ENCODE peak calls at places on chromosomes 7 and 10, in five cellular contexts. K, Y, U, L and A are unnamed samples.

GRCh38 chr10:82228701-82229100 is 353.7 kb downstream of the NRG3 start:
- DNase-seq in U (no peak), L (no peak), K (no peak), Y (no peak), A (no peak)

GRCh38 chr7:135620980-135621850 is 41.1 kb upstream of the STMP1 start:
- DNase-seq in L (peak; percentile 75), K (peak; percentile 23), U (peak; percentile 78), Y (no peak), A (no peak)

GRCh38 chr10:131897297-131897899 is 3.4 kb upstream of the PPP2R2D start:
- DNase-seq in U (no peak), K (peak; percentile 71), Y (no peak), L (no peak), A (no peak)

GRCh38 chr7:129417073-129417472 is 17.2 kb upstream of the STRIP2 start:
- DNase-seq in K (no peak), Y (no peak), L (no peak), U (no peak), A (no peak)

GRCh38 chr10:29636178-29636577 is 1.4 kb upstream of the SVIL start:
- DNase-seq in K (no peak), U (no peak), L (peak; percentile 67), Y (no peak), A (no peak)

GRCh38 chr7:95479992-95480624 is 5.6 kb upstream of the ASB4 start:
- DNase-seq in K (no peak), U (no peak), Y (no peak), L (no peak), A (no peak)

GRCh38 chr10:8365935-8366911 is 311.7 kb downstream of the GATA3 start:
- DNase-seq in K (no peak), U (no peak), L (peak; percentile 99), Y (no peak), A (no peak)

GRCh38 chr10:42149722-42150427 is 488.5 kb downstream of the ZNF33B start:
- DNase-seq in L (no peak), Y (no peak), U (no peak), K (no peak), A (peak; percentile 68)

GRCh38 chr7:129168219-129168991 is 20.0 kb upstream of the SMO start:
- DNase-seq in L (no peak), U (peak; percentile 38), Y (no peak), K (no peak), A (no peak)

GRCh38 chr7:150876817-150877526 is 24.7 kb downstream of the AOC1 start:
- DNase-seq in U (peak; percentile 90), L (peak; percentile 76), K (peak; percentile 72), Y (peak; percentile 63), A (no peak)

GRCh38 chr7:93374345-93374940 is 142.3 kb downstream of the VPS50 start:
- DNase-seq in Y (no peak), K (no peak), L (peak; percentile 45), U (peak; percentile 55), A (no peak)

GRCh38 chr10:31759124-31759798 is 169.4 kb downstream of the ARHGAP12 start:
- DNase-seq in Y (peak; percentile 64), U (peak; percentile 74), K (peak; percentile 43), L (peak; percentile 61), A (peak; percentile 82)

GRCh38 chr7:13920053-13920697 is 69.3 kb downstream of the ETV1 start:
- DNase-seq in L (peak; percentile 86), K (no peak), U (peak; percentile 93), Y (no peak), A (no peak)

GRCh38 chr10:31368724-31369123 is 49.7 kb downstream of the ZEB1 start:
- DNase-seq in Y (no peak), L (no peak), U (no peak), K (no peak), A (no peak)

GRCh38 chr7:81960026-81960425 is 190.2 kb upstream of the HGF start:
- DNase-seq in K (no peak), Y (no peak), L (no peak), U (no peak), A (no peak)

GRCh38 chr7:143331179-143331825 is 15.4 kb downstream of the CLCN1 start:
- DNase-seq in Y (no peak), L (peak; percentile 72), U (no peak), K (no peak), A (peak; percentile 49)

GRCh38 chr10:5078781-5079180 is 15.4 kb upstream of the AKR1C3 start:
- DNase-seq in L (peak; percentile 87), Y (no peak), U (peak; percentile 7), K (no peak), A (no peak)

GRCh38 chr10:77844713-77845454 is 81.7 kb downstream of the DLG5 start:
- DNase-seq in Y (no peak), L (peak; percentile 70), U (no peak), K (no peak), A (no peak)

GRCh38 chr10:33453081-33453850 is 118.8 kb upstream of the NRP1 start:
- DNase-seq in K (no peak), L (no peak), Y (no peak), U (no peak), A (no peak)

GRCh38 chr7:3294432-3295100 is 6.5 kb upstream of the SDK1 start:
- DNase-seq in K (no peak), L (no peak), Y (peak; percentile 55), U (peak; percentile 51), A (no peak)

GRCh38 chr10:69839696-69840345 is 38.1 kb downstream of the COL13A1 start:
- DNase-seq in U (no peak), Y (no peak), K (no peak), L (no peak), A (no peak)

GRCh38 chr7:30992414-30992813 is 28.7 kb downstream of the GHRHR start:
- DNase-seq in Y (no peak), L (no peak), U (no peak), K (no peak), A (no peak)

GRCh38 chr10:26015092-26015491 is 81.1 kb downstream of the MYO3A start:
- DNase-seq in Y (no peak), K (no peak), L (no peak), U (no peak), A (no peak)

GRCh38 chr7:101488826-101489572 is 126.3 kb downstream of the COL26A1 start:
- DNase-seq in Y (no peak), K (no peak), U (no peak), L (peak; percentile 80), A (no peak)

GRCh38 chr10:30865141-30865926 is 166.3 kb downstream of the ZNF438 start:
- DNase-seq in U (no peak), Y (no peak), L (no peak), K (no peak), A (no peak)

GRCh38 chr10:119687192-119688032 is 36.2 kb downstream of the BAG3 start:
- DNase-seq in U (peak; percentile 81), Y (no peak), L (no peak), K (no peak), A (no peak)

GRCh38 chr7:46131916-46132795 is 211.1 kb upstream of the IGFBP3 start:
- DNase-seq in L (peak; percentile 40), Y (no peak), K (no peak), U (peak; percentile 71), A (no peak)

GRCh38 chr7:72336887-72337821 is 75.0 kb downstream of the CALN1 start:
- DNase-seq in L (no peak), K (no peak), Y (no peak), U (peak; percentile 67), A (peak; percentile 71)

GRCh38 chr10:124647421-124648130 is 96.6 kb downstream of the FAM53B start:
- DNase-seq in L (peak; percentile 21), Y (peak; percentile 89), U (no peak), K (no peak), A (peak; percentile 90)

GRCh38 chr10:28765641-28766040 is 88.3 kb downstream of the BAMBI start:
- DNase-seq in Y (no peak), K (no peak), L (no peak), U (no peak), A (no peak)

DNA sequence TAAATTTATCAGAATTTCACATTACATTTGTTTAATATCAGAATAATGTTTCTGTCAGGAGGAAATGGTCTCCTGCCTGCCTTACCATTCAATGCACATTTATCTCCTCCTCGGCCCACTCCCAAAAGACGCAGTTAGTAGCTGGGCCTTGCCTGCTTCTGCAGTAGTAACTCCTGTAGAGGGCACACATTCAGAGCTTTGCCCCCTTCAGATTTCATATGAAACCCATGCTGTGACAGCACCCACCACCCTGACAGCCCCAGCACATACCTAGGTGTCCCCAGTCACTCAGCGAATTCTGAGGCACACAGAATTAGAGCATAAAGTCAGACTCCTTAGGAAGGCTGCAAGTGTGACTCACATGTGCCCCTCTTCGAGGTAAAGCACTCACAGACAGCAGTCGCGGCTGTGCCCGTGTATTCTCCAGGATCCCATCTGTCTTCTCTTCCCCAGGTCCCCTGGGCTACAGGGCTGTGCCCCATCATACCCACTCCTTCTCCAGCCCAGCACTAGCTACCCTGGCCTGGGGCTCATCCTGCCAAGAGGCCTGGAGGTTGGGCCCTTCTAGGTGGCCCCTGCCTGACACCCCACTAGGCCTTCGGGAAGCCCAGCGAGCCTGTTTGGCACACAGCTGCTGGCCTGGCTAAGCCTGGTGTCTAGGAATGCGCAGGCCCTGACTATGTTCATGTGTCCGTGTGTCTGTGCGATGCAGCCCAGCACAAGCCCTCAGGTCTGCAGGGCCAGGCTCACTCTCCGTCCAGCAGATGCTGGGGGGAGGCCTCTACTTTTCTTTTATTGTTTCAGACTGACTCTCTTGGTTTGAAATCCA is 4.7 kb upstream of the DEPP1 start:
- DNase-seq in K (no peak), U (no peak), Y (no peak), L (no peak), A (no peak)
- H3K4me1 ChIP-seq in K (peaks cover 50% of the 10 kb centered on the region), U (peaks cover 43% of the 10 kb centered on the region), Y (peaks cover 88% of the 10 kb centered on the region), L (peaks cover 53% of the 10 kb centered on the region), A (peaks cover 70% of the 10 kb centered on the region)

DNA sequence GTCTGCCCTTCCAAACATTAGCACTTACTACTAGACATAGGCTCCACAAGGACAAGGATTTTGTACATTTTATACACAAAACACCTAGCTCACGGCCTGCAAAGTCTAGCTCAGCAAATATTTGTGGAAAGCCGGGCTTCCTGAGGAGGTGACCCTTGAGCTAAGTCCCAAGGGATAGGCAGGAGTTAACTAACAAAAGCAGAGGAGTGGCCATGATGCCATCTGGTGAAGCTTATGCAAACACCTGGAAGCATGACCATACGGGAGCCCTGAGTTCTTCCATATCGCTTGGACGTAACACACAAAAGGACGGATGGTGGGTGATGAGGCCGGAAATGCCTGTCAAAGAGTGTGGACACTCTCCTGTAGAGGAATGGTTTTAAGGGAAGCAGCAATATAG is 25.9 kb upstream of the YAE1 start:
- DNase-seq in L (no peak), Y (no peak), U (no peak), K (no peak), A (no peak)
- H3K4me1 ChIP-seq in L (no peaks in the 10 kb centered on the region), Y (no peaks in the 10 kb centered on the region), U (no peaks in the 10 kb centered on the region), K (no peaks in the 10 kb centered on the region), A (no peaks in the 10 kb centered on the region)

GRCh38 chr10:117460846-117461765 is 81.4 kb upstream of the EMX2 start:
- DNase-seq in K (no peak), L (no peak), U (no peak), Y (no peak), A (no peak)
- H3K4me1 ChIP-seq in K (no peaks in the 10 kb centered on the region), L (peaks cover 40% of the 10 kb centered on the region), U (peaks cover 8% of the 10 kb centered on the region), Y (no peaks in the 10 kb centered on the region), A (peaks cover 19% of the 10 kb centered on the region)

DNA sequence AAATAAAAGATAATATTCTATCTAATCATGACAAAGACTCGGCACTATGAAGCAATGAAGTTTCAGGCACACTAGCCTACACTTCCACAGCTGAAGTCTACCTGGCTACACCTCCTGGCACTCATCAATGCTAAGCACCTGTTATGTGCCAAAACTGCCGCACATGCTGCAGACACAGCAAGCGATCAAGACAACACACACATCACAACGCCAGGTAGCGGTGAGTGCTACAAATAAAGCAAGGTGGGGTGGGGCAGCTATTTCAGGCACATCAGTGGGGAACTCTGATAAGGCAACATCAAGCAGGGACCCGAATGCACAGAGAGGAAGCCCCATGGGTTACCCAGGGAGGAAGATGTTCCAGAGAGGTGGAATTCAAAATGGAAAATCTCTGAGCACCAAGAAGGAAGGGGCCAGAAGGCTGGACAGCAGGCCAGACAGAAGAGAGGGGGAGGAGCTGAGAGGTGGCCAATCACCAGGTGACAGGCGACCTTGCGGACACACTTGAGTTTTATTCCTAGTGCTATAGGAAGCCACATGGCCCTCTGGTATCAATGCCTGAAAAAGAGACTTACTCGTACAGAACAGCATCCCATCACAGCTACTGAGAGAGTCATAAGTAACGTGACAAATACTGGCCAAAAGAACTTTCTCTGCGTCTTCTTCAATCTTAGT is 8.1 kb downstream of the PSAP start:
- DNase-seq in L (no peak), K (no peak), Y (no peak), U (no peak), A (no peak)
- H3K4me1 ChIP-seq in L (peaks cover 55% of the 10 kb centered on the region), K (peaks cover 14% of the 10 kb centered on the region), Y (peaks cover 88% of the 10 kb centered on the region), U (peaks cover 43% of the 10 kb centered on the region), A (peaks cover 19% of the 10 kb centered on the region)